ENCODE peak calls at places on chromosomes 11 and 22, in five cellular contexts. One of them, this sample, is unnamed.

GRCh38 chr11:115664313-115664712 is 160.1 kb upstream of the CADM1 start:
- DNase-seq in effector memory CD4-positive, alpha-beta T cell: no peak
- DNase-seq in SK-N-MC: no peak
- DNase-seq in right atrium auricular region: no peak
- DNase-seq in body of pancreas: no peak
- DNase-seq in this sample: no peak

GRCh38 chr11:102225689-102226562 is 91.4 kb upstream of the BIRC3 start:
- DNase-seq in effector memory CD4-positive, alpha-beta T cell: no peak
- DNase-seq in SK-N-MC: no peak
- DNase-seq in right atrium auricular region: no peak
- DNase-seq in body of pancreas: no peak
- DNase-seq in this sample: no peak

GRCh38 chr22:43213066-43213465 is 26.1 kb upstream of the TTLL12 start:
- DNase-seq in effector memory CD4-positive, alpha-beta T cell: no peak
- DNase-seq in SK-N-MC: no peak
- DNase-seq in right atrium auricular region: no peak
- DNase-seq in body of pancreas: no peak
- DNase-seq in this sample: no peak

GRCh38 chr11:132035228-132035627 is 664.8 kb downstream of the NTM start:
- DNase-seq in effector memory CD4-positive, alpha-beta T cell: no peak
- DNase-seq in SK-N-MC: no peak
- DNase-seq in right atrium auricular region: no peak
- DNase-seq in body of pancreas: no peak
- DNase-seq in this sample: no peak

GRCh38 chr22:44676441-44677298 is 25.3 kb upstream of the PRR5 start:
- DNase-seq in effector memory CD4-positive, alpha-beta T cell: no peak
- DNase-seq in SK-N-MC: no peak
- DNase-seq in right atrium auricular region: no peak
- DNase-seq in body of pancreas: no peak
- DNase-seq in this sample: no peak

GRCh38 chr22:30265131-30265720 is 1.4 kb downstream of the OSM start:
- DNase-seq in effector memory CD4-positive, alpha-beta T cell: no peak
- DNase-seq in SK-N-MC: no peak
- DNase-seq in right atrium auricular region: no peak
- DNase-seq in body of pancreas: no peak
- DNase-seq in this sample: no peak

GRCh38 chr11:130527648-130528300 is 79.3 kb downstream of the ADAMTS15 start:
- DNase-seq in effector memory CD4-positive, alpha-beta T cell: no peak
- DNase-seq in SK-N-MC: no peak
- DNase-seq in right atrium auricular region: peak
- DNase-seq in body of pancreas: no peak
- DNase-seq in this sample: no peak

GRCh38 chr11:31932879-31933278 is 121.8 kb upstream of the PAX6 start:
- DNase-seq in effector memory CD4-positive, alpha-beta T cell: no peak
- DNase-seq in SK-N-MC: no peak
- DNase-seq in right atrium auricular region: no peak
- DNase-seq in body of pancreas: no peak
- DNase-seq in this sample: no peak

GRCh38 chr11:47378011-47378835 is at the start of gene SPI1:
- DNase-seq in effector memory CD4-positive, alpha-beta T cell: no peak
- DNase-seq in SK-N-MC: no peak
- DNase-seq in right atrium auricular region: peak
- DNase-seq in body of pancreas: no peak
- DNase-seq in this sample: peak

GRCh38 chr11:57275582-57275981 is 38.5 kb upstream of the APLNR start:
- DNase-seq in effector memory CD4-positive, alpha-beta T cell: no peak
- DNase-seq in SK-N-MC: no peak
- DNase-seq in right atrium auricular region: no peak
- DNase-seq in body of pancreas: no peak
- DNase-seq in this sample: no peak

GRCh38 chr11:112745958-112746357 is 215.3 kb upstream of the NCAM1 start:
- DNase-seq in effector memory CD4-positive, alpha-beta T cell: no peak
- DNase-seq in SK-N-MC: no peak
- DNase-seq in right atrium auricular region: no peak
- DNase-seq in body of pancreas: no peak
- DNase-seq in this sample: no peak

GRCh38 chr11:34749666-34750659 is 129.1 kb downstream of the EHF start:
- DNase-seq in effector memory CD4-positive, alpha-beta T cell: no peak
- DNase-seq in SK-N-MC: no peak
- DNase-seq in right atrium auricular region: peak
- DNase-seq in body of pancreas: peak
- DNase-seq in this sample: no peak

GRCh38 chr22:46686221-46686872 is 51.7 kb downstream of the CERK start:
- DNase-seq in effector memory CD4-positive, alpha-beta T cell: no peak
- DNase-seq in SK-N-MC: no peak
- DNase-seq in right atrium auricular region: no peak
- DNase-seq in body of pancreas: peak
- DNase-seq in this sample: no peak

GRCh38 chr11:41177791-41178190 is 281.7 kb downstream of the LRRC4C start:
- DNase-seq in effector memory CD4-positive, alpha-beta T cell: no peak
- DNase-seq in SK-N-MC: no peak
- DNase-seq in right atrium auricular region: no peak
- DNase-seq in body of pancreas: no peak
- DNase-seq in this sample: no peak

GRCh38 chr22:26450453-26451185 is 21.6 kb downstream of the ASPHD2 start:
- DNase-seq in effector memory CD4-positive, alpha-beta T cell: no peak
- DNase-seq in SK-N-MC: no peak
- DNase-seq in right atrium auricular region: no peak
- DNase-seq in body of pancreas: no peak
- DNase-seq in this sample: no peak

GRCh38 chr11:12195773-12196172 is 85.4 kb downstream of the MICAL2 start:
- DNase-seq in effector memory CD4-positive, alpha-beta T cell: peak
- DNase-seq in SK-N-MC: no peak
- DNase-seq in right atrium auricular region: no peak
- DNase-seq in body of pancreas: no peak
- DNase-seq in this sample: peak
- H3K4me3 ChIP-seq in effector memory CD4-positive, alpha-beta T cell: peak
- H3K4me3 ChIP-seq in SK-N-MC: no peak
- H3K4me3 ChIP-seq in right atrium auricular region: no peak
- H3K4me3 ChIP-seq in body of pancreas: no peak
- H3K4me3 ChIP-seq in this sample: peak

GRCh38 chr11:114215871-114216803 is 80.1 kb upstream of the NNMT start:
- DNase-seq in effector memory CD4-positive, alpha-beta T cell: no peak
- DNase-seq in SK-N-MC: no peak
- DNase-seq in right atrium auricular region: no peak
- DNase-seq in body of pancreas: no peak
- DNase-seq in this sample: no peak
- H3K4me3 ChIP-seq in effector memory CD4-positive, alpha-beta T cell: no peak
- H3K4me3 ChIP-seq in SK-N-MC: no peak
- H3K4me3 ChIP-seq in right atrium auricular region: no peak
- H3K4me3 ChIP-seq in body of pancreas: no peak
- H3K4me3 ChIP-seq in this sample: no peak

DNA sequence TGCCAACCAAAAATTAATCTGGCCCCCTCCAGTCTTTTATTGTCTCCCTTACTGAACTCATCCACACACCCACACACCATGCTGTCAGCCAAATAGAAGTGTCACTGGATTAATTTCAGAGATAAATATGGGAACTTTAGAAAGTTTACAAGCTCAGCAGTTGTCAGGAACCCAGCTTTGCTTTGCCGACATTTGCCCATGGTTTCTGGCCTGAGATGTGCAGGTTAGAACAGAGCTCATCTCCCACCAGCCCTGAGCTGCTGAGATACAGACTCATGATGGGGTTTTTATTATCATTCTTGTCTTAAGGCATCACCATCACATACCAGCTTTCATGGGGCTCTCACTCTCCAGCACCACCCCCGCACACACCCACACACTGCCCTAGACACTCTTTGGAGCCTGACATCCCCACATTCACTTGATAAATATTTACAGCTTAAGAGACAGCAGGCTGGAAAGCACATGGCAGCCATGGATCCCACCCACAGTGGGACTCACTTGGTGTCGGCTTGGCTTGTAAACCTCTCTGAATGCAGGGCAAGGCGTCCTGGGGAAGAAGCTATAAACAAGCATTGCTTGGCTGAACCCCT is 23.7 kb upstream of the CTR9 start:
- DNase-seq in effector memory CD4-positive, alpha-beta T cell: no peak
- DNase-seq in SK-N-MC: no peak
- DNase-seq in right atrium auricular region: no peak
- DNase-seq in body of pancreas: no peak
- DNase-seq in this sample: no peak
- H3K4me3 ChIP-seq in effector memory CD4-positive, alpha-beta T cell: no peak
- H3K4me3 ChIP-seq in SK-N-MC: no peak
- H3K4me3 ChIP-seq in right atrium auricular region: no peak
- H3K4me3 ChIP-seq in body of pancreas: no peak
- H3K4me3 ChIP-seq in this sample: no peak

DNA sequence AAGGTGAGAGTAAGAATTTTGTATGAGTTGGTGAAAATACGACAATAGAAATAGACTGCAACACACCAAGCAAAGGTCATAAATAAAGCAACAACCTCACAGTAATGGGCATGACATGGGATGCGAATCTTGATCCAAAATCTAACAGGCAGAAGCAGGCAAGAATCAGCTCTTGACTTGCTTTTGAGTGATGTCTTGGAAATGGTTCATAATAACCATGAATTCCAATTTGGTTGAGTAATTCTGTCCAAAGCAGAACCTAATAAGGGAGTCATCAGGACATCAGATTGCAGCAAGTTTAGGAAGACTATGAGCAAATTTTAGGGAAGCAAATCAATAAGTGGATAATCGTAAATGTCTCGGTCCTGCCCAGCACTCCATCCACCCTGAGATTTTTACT is 224.0 kb upstream of the ISX start:
- DNase-seq in effector memory CD4-positive, alpha-beta T cell: no peak
- DNase-seq in SK-N-MC: no peak
- DNase-seq in right atrium auricular region: no peak
- DNase-seq in body of pancreas: no peak
- DNase-seq in this sample: no peak
- H3K4me3 ChIP-seq in effector memory CD4-positive, alpha-beta T cell: no peak
- H3K4me3 ChIP-seq in SK-N-MC: no peak
- H3K4me3 ChIP-seq in right atrium auricular region: no peak
- H3K4me3 ChIP-seq in body of pancreas: no peak
- H3K4me3 ChIP-seq in this sample: no peak

This sample was measured in GM12865.